ENCODE peak calls at places on chromosomes 5 and 9, in nine cellular contexts. L is PC-9, R is NCI-H2171 treated with DMSO at 0.1 percent for 48 hours, O is GM23248, V is hypothalamus, G is NCI-H2029, E is epithelial cell of esophagus, M is NAMALWA, S is mesothelial cell of epicardium. A is an unnamed sample.

GRCh38 chr9:114482602-114483001 is 22.7 kb downstream of the WHRN start:
- DNase-seq in L (no peak), R (no peak), O (no peak), V (no peak), G (no peak), E (no peak), M (no peak), S (no peak), A (no peak)

GRCh38 chr9:121107041-121107440 is 32.3 kb downstream of the CNTRL start:
- DNase-seq in L (no peak), R (peak; percentile 26), O (peak; percentile 8), V (no peak), G (no peak), E (peak; percentile 58), M (peak; percentile 63), S (no peak), A (no peak)

GRCh38 chr5:69491838-69492390 is 676 bp upstream of the OCLN start:
- DNase-seq in L (no peak), R (no peak), O (no peak), V (no peak), G (no peak), E (no peak), M (no peak), S (no peak), A (no peak)

GRCh38 chr9:129570450-129571297 is 50.2 kb downstream of the C9orf50 start:
- DNase-seq in L (peak; percentile 77), R (peak; percentile 15), O (peak; percentile 97), V (peak; percentile 63), G (no peak), E (peak; percentile 80), M (no peak), S (no peak), A (peak; percentile 16)

GRCh38 chr9:93267681-93268505 is 84.0 kb downstream of the WNK2 start:
- DNase-seq in L (no peak), R (no peak), O (no peak), V (no peak), G (no peak), E (no peak), M (no peak), S (no peak), A (no peak)

GRCh38 chr5:125023673-125024072 is 277.2 kb upstream of the ZNF608 start:
- DNase-seq in L (no peak), R (peak; percentile 58), O (peak; percentile 25), V (no peak), G (no peak), E (peak; percentile 91), M (no peak), S (no peak), A (no peak)

GRCh38 chr5:179304466-179304865 is 40.8 kb downstream of the ADAMTS2 start:
- DNase-seq in L (no peak), R (no peak), O (peak; percentile 98), V (no peak), G (no peak), E (no peak), M (no peak), S (no peak), A (no peak)

GRCh38 chr5:77971965-77972544 is 195.9 kb upstream of the TBCA start:
- DNase-seq in L (no peak), R (no peak), O (no peak), V (no peak), G (no peak), E (no peak), M (no peak), S (no peak), A (no peak)

GRCh38 chr9:130078547-130078946 is 24.8 kb downstream of the GPR107 start:
- DNase-seq in L (no peak), R (peak; percentile 15), O (no peak), V (peak; percentile 28), G (no peak), E (no peak), M (no peak), S (no peak), A (no peak)

A was measured in NCI-H1930.